ENCODE peak calls at places on chromosomes 3 and 15, in nine cellular contexts. J is BJ; W is aorta; Y is frontal cortex; C is effector memory CD8-positive, alpha-beta T cell; A is hepatocyte; G is GM12865; H is RPMI8226; O is NCI-H1694 treated with DMSO at 0.1 percent for 48 hours. T is an unnamed sample.

GRCh38 chr3:126450219-126450618 is 25.5 kb downstream of the ZXDC start:
- DNase-seq in H (no peak), A (no peak), W (no peak), Y (no peak), J (no peak), C (no peak), O (no peak), G (no peak), T (no peak)

GRCh38 chr3:169603661-169604060 is 59.9 kb downstream of the MECOM start:
- DNase-seq in H (no peak), W (no peak), J (no peak), C (no peak), Y (no peak), A (no peak), O (no peak), G (no peak), T (no peak)

GRCh38 chr15:66142341-66142740 is 111.2 kb downstream of the MEGF11 start:
- DNase-seq in Y (no peak), W (no peak), J (no peak), O (peak), A (no peak), H (no peak), G (no peak), C (no peak), T (no peak)

GRCh38 chr3:72487946-72488735 is 360.1 kb downstream of the SHQ1 start:
- DNase-seq in J (no peak), C (no peak), A (no peak), W (no peak), H (no peak), Y (no peak), O (no peak), G (peak), T (no peak)

GRCh38 chr3:139455855-139456254 is 20.5 kb downstream of the RBP2 start:
- DNase-seq in H (no peak), W (no peak), Y (no peak), C (no peak), A (no peak), J (no peak), O (peak), G (peak), T (no peak)

GRCh38 chr3:19334120-19334519 is 185.8 kb downstream of the KCNH8 start:
- DNase-seq in A (no peak), Y (no peak), J (no peak), H (no peak), W (no peak), G (no peak), C (no peak), O (no peak), T (no peak)

GRCh38 chr3:194775266-194775665 is 89.6 kb downstream of the FAM43A start:
- DNase-seq in O (no peak), C (no peak), H (no peak), J (no peak), G (no peak), Y (no peak), A (no peak), W (no peak), T (no peak)

GRCh38 chr3:63937661-63938651 is 25.8 kb upstream of the SCAANT1 start:
- DNase-seq in A (peak), H (peak), J (no peak), W (no peak), C (no peak), O (no peak), G (peak), Y (no peak), T (peak)

GRCh38 chr3:65927576-65927975 is 111.1 kb downstream of the MAGI1 start:
- DNase-seq in O (no peak), H (no peak), W (no peak), C (no peak), Y (no peak), J (no peak), A (no peak), G (no peak), T (no peak)

GRCh38 chr15:55535436-55535835 is 27.4 kb upstream of the DNAAF4 start:
- DNase-seq in C (no peak), J (no peak), A (no peak), W (no peak), H (no peak), G (peak), Y (no peak), O (no peak), T (no peak)

GRCh38 chr3:197417451-197417850 is 119.0 kb upstream of the DLG1 start:
- DNase-seq in J (no peak), O (no peak), W (no peak), G (no peak), H (no peak), Y (no peak), C (no peak), A (no peak), T (no peak)

GRCh38 chr3:155737844-155738460 is 6.9 kb downstream of the PLCH1 start:
- DNase-seq in J (no peak), G (peak), A (peak), W (no peak), O (no peak), H (peak), C (no peak), Y (no peak), T (peak)

GRCh38 chr15:58369261-58369699 is 62.5 kb upstream of the LIPC start:
- DNase-seq in O (no peak), A (no peak), J (no peak), C (no peak), Y (no peak), H (no peak), G (peak), W (no peak), T (peak)

GRCh38 chr3:18812316-18812715 is 336.0 kb upstream of the KCNH8 start:
- DNase-seq in A (peak), Y (no peak), O (no peak), C (no peak), J (no peak), W (no peak), G (no peak), H (peak), T (no peak)

GRCh38 chr3:195247086-195247862 is 23.7 kb downstream of the XXYLT1 start:
- DNase-seq in C (no peak), J (no peak), W (no peak), A (no peak), G (no peak), Y (no peak), O (no peak), H (no peak), T (no peak)

GRCh38 chr3:65348596-65348995 is 660.8 kb upstream of the ADAMTS9 start:
- DNase-seq in H (no peak), A (peak), O (no peak), G (no peak), C (no peak), Y (no peak), W (no peak), J (peak), T (no peak)

GRCh38 chr3:82342521-82342920 is 581.1 kb upstream of the GBE1 start:
- DNase-seq in G (peak), H (no peak), C (no peak), O (no peak), A (no peak), J (no peak), W (no peak), Y (no peak), T (no peak)

GRCh38 chr3:52394751-52395502 is 50.0 kb downstream of the SEMA3G start:
- DNase-seq in O (no peak), C (no peak), J (no peak), H (no peak), A (no peak), Y (no peak), W (peak), G (no peak), T (no peak)

GRCh38 chr3:164406281-164406680 is 672.0 kb downstream of the SI start:
- DNase-seq in H (no peak), W (no peak), C (no peak), G (no peak), J (no peak), Y (no peak), O (no peak), A (no peak), T (no peak)

GRCh38 chr3:149489060-149489690 is 14.7 kb downstream of the TM4SF4 start:
- DNase-seq in O (no peak), J (no peak), A (no peak), W (peak), H (no peak), C (no peak), Y (no peak), G (peak), T (no peak)

GRCh38 chr3:192422998-192423349 is 304.4 kb downstream of the FGF12 start:
- DNase-seq in H (no peak), G (no peak), O (peak), C (no peak), W (no peak), Y (no peak), J (no peak), A (no peak), T (peak)

GRCh38 chr3:47152578-47152977 is 11.3 kb downstream of the SETD2 start:
- DNase-seq in J (no peak), G (no peak), W (no peak), O (no peak), Y (no peak), C (no peak), A (no peak), H (no peak), T (no peak)

GRCh38 chr15:64875641-64876223 is 34.0 kb downstream of the PLEKHO2 start:
- DNase-seq in J (no peak), G (no peak), C (no peak), O (no peak), A (no peak), W (peak), H (no peak), Y (no peak), T (no peak)

T was measured in MV-4-11.